ENCODE peak calls at places on chromosome 11, in seven cellular contexts. P, J, K, Z, E, H and O are unnamed samples. For H3K4me1, the result is how much of the 10 kb centered on the place peaks cover.

GRCh38 chr11:98657711-98658110 is 363.0 kb upstream of the CNTN5 start:
- DNase-seq in P (no peak), J (no peak), K (no peak), Z (no peak), E (no peak), H (no peak), O (no peak)

GRCh38 chr11:64711944-64712306 is 11.1 kb downstream of the NRXN2 start:
- DNase-seq in P (no peak), J (no peak), K (no peak), Z (peak), E (no peak), H (no peak), O (no peak)

GRCh38 chr11:17230867-17231851 is 23.4 kb upstream of the PIK3C2A start:
- DNase-seq in P (no peak), J (no peak), K (no peak), Z (no peak), E (no peak), H (no peak), O (no peak)

GRCh38 chr11:10455637-10456487 is 798 bp downstream of the AMPD3 start:
- DNase-seq in P (peak), J (peak), K (no peak), Z (peak), E (peak), H (peak), O (peak)

GRCh38 chr11:40032331-40032730 is 1427.1 kb downstream of the LRRC4C start:
- DNase-seq in P (no peak), J (no peak), K (no peak), Z (no peak), E (no peak), H (no peak), O (no peak)

GRCh38 chr11:70016666-70017347 is 61.3 kb upstream of the ANO1 start:
- DNase-seq in P (peak), J (no peak), K (no peak), Z (no peak), E (no peak), H (no peak), O (no peak)

GRCh38 chr11:47056261-47056915 is 119.8 kb downstream of the CSTPP1 start:
- DNase-seq in P (peak), J (no peak), K (no peak), Z (no peak), E (no peak), H (no peak), O (no peak)

GRCh38 chr11:79244175-79244804 is 196.5 kb downstream of the TENM4 start:
- DNase-seq in P (peak), J (no peak), K (no peak), Z (no peak), E (no peak), H (peak), O (no peak)

GRCh38 chr11:89293966-89294679 is 116.4 kb downstream of the TYR start:
- DNase-seq in P (no peak), J (no peak), K (no peak), Z (peak), E (no peak), H (no peak), O (no peak)

GRCh38 chr11:92152245-92152644 is 72.4 kb upstream of the FAT3 start:
- DNase-seq in P (no peak), J (no peak), K (no peak), Z (no peak), E (no peak), H (no peak), O (no peak)

GRCh38 chr11:118957968-118958367 is 1.9 kb downstream of the UPK2 start:
- DNase-seq in P (no peak), J (no peak), K (no peak), Z (no peak), E (no peak), H (no peak), O (no peak)

GRCh38 chr11:10858505-10859360 is 880 bp upstream of the ZBED5 start:
- DNase-seq in P (no peak), J (peak), K (peak), Z (no peak), E (peak), H (peak), O (peak)

GRCh38 chr11:1271002-1271401 is 38.4 kb downstream of the TOLLIP start:
- DNase-seq in P (no peak), J (no peak), K (no peak), Z (no peak), E (no peak), H (no peak), O (no peak)

GRCh38 chr11:43810929-43811596 is 69.6 kb upstream of the ALKBH3 start:
- DNase-seq in P (no peak), J (no peak), K (no peak), Z (no peak), E (no peak), H (no peak), O (no peak)

GRCh38 chr11:81959341-81959740 is 774.3 kb downstream of the FAM181B start:
- DNase-seq in P (no peak), J (no peak), K (no peak), Z (no peak), E (no peak), H (no peak), O (no peak)

GRCh38 chr11:2991477-2992233 is 474 bp downstream of the NAP1L4 start:
- DNase-seq in P (peak), J (no peak), K (no peak), Z (no peak), E (no peak), H (no peak), O (no peak)

GRCh38 chr11:69259072-69259471 is 34.9 kb upstream of the MYEOV start:
- DNase-seq in P (no peak), J (no peak), K (no peak), Z (no peak), E (no peak), H (no peak), O (no peak)

GRCh38 chr11:119290894-119291497 is 25.9 kb downstream of the MCAM start:
- DNase-seq in P (no peak), J (no peak), K (no peak), Z (no peak), E (no peak), H (no peak), O (no peak)

GRCh38 chr11:35166369-35167360 is 27.7 kb downstream of the CD44 start:
- DNase-seq in P (peak), J (no peak), K (peak), Z (no peak), E (no peak), H (peak), O (peak)

GRCh38 chr11:35169754-35170153 is 30.8 kb downstream of the CD44 start:
- DNase-seq in P (no peak), J (no peak), K (no peak), Z (no peak), E (no peak), H (no peak), O (no peak)

GRCh38 chr11:35165416-35166368 is 26.7 kb downstream of the CD44 start:
- DNase-seq in P (peak), J (peak), K (no peak), Z (no peak), E (peak), H (peak), O (no peak)

GRCh38 chr11:35168606-35169200 is 29.7 kb downstream of the CD44 start:
- DNase-seq in P (no peak), J (no peak), K (no peak), Z (no peak), E (no peak), H (no peak), O (no peak)

GRCh38 chr11:35167451-35167954 is 28.5 kb downstream of the CD44 start:
- DNase-seq in P (no peak), J (no peak), K (no peak), Z (no peak), E (no peak), H (peak), O (peak)
- H3K4me1 ChIP-seq in P (half or more), J (half or more), K (half or more), Z (under half), E (half or more), H (under half), O (under half)

DNA sequence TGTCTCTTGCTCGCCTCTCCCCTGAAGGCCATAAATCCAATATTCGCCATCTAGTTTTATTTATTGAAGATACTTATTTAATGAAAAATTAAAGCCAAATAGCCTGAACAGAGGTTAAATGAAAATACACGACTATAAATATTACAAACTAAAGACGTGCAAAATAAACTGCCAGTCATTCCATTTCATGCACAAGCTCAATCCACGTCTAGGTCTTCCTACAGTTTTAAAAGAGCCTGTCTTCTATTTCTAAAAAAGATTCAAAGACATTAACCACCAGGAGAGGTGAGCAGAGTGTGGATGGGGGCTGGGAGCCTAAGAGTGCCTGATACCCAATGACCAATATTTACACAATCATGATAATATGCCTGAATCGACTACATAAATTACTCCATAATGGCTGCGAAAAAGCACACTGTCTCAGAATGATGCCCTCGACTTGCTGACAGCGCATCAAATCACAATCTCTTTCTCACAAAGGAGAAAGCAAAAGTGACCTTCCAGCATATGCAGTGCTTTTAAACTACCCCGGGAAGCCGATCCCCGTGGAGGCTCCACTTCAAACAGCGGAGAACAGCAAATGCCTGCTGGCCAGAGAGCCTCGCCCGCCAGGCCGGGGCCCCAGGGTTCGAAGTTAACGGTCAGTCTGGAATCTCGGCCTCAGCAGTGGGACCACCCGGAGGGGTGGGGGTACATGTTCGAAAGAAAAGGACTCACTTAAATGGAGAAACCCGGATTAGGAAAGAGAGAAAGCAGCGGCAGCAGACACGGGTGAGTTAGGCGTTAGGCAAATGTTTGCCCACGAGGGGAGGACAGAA is 1.7 kb downstream of the FCHSD2 start:
- DNase-seq in P (peak), J (peak), K (no peak), Z (peak), E (no peak), H (peak), O (no peak)
- TF ChIP-seq CTCF in P (no peak), J (no peak), K (no peak), Z (no peak), E (no peak), H (no peak), O (no peak)

GRCh38 chr11:57500526-57500925 is 15.0 kb downstream of the SLC43A1 start:
- DNase-seq in P (no peak), J (no peak), K (no peak), Z (peak), E (no peak), H (no peak), O (no peak)
- H3K27ac ChIP-seq in P (no peak), J (peak), K (peak), Z (peak), E (no peak), H (peak), O (peak)

DNA sequence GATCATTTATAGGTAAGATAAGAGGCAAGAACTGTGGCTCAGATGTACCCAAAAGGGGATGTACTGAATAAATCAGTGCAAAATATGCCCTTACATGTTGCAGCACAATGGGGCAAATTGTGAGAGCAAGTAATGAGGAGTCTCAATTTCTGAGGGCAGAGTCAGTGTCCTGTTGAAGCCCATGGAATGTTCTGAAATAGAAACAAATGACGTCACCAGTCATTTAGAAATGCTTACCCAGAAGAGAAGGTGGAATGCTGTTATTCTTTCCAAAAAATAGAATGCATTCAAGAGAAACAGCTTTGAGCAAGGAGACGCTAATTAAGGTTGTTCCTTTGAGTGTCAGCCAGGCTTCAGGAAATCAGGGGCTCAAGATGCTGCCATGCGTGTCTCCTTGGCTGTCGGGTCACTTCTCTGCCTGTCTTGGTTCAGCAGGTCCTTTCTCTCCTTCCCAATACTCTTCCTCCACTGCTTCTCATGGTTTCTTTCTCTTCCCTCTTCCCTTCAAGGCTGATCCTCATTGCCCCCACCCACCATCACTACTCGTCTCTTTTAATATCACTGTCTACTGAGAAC is 118.8 kb upstream of the E2F8 start:
- DNase-seq in P (no peak), J (no peak), K (no peak), Z (no peak), E (no peak), H (no peak), O (no peak)
- H3K4me1 ChIP-seq in P (under half), J (under half), K (under half), Z (under half), E (under half), H (under half), O (under half)

GRCh38 chr11:124835918-124836317 is 29.3 kb upstream of the ROBO3 start:
- DNase-seq in P (no peak), J (no peak), K (no peak), Z (no peak), E (no peak), H (no peak), O (no peak)

GRCh38 chr11:124839972-124840621 is 25.1 kb upstream of the ROBO3 start:
- DNase-seq in P (no peak), J (no peak), K (no peak), Z (no peak), E (no peak), H (no peak), O (no peak)

GRCh38 chr11:124839051-124839971 is 25.9 kb upstream of the ROBO3 start:
- DNase-seq in P (no peak), J (no peak), K (no peak), Z (peak), E (no peak), H (no peak), O (peak)

GRCh38 chr11:124834526-124835190 is 30.6 kb upstream of the ROBO3 start:
- DNase-seq in P (no peak), J (no peak), K (no peak), Z (no peak), E (no peak), H (no peak), O (no peak)

DNA sequence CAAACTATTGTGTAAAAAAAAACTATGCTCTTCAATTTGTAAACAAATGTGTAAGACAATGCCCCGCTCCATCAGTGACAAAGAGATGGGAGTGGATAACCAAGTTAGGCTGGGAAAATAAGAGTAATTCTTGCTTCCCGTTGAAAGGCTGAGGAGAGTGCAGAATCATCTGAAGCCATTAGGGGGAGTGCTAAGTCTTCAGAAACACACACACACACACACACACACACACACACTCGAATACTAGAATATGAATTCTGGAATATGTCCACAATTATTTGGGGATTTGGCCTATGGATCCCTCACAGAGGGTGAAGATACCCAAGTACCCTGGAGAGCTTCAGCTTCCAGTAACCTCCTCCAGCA is 27.8 kb upstream of the ROBO3 start:
- DNase-seq in P (peak), J (no peak), K (no peak), Z (no peak), E (no peak), H (no peak), O (no peak)
- TF ChIP-seq CTCF in P (peak), J (no peak), K (no peak), Z (no peak), E (no peak), H (no peak), O (no peak)

GRCh38 chr11:33197915-33198727 is 36.8 kb upstream of the CSTF3 start:
- DNase-seq in P (no peak), J (no peak), K (no peak), Z (no peak), E (no peak), H (no peak), O (no peak)
- H3K27ac ChIP-seq in P (no peak), J (no peak), K (no peak), Z (no peak), E (no peak), H (no peak), O (no peak)